ENCODE peak calls at places on chromosomes 3 and 15, in nine cellular contexts. B, H, A, U, W, Y, Z, R and F are unnamed samples.

GRCh38 chr3:181384970-181385369 is 326.8 kb upstream of the SOX2 start:
- DNase-seq in A (no peak), Y (no peak), R (no peak), B (no peak), Z (no peak), W (no peak), U (no peak), H (no peak), F (no peak)

GRCh38 chr15:91627473-91628309 is 225.8 kb upstream of the SLCO3A1 start:
- DNase-seq in H (no peak), Z (no peak), B (peak), Y (no peak), W (peak), U (no peak), R (no peak), A (no peak), F (no peak)

GRCh38 chr3:177050466-177051237 is 146.6 kb downstream of the TBL1XR1 start:
- DNase-seq in H (no peak), R (peak), Y (no peak), W (no peak), U (no peak), B (peak), A (peak), Z (no peak), F (no peak)

GRCh38 chr3:127069814-127070440 is 87.0 kb downstream of the PLXNA1 start:
- DNase-seq in W (peak), U (no peak), Z (no peak), H (peak), Y (peak), R (no peak), A (no peak), B (no peak), F (no peak)

GRCh38 chr15:76217029-76217866 is 94.0 kb downstream of the ETFA start:
- DNase-seq in U (no peak), R (no peak), W (no peak), Y (no peak), B (peak), A (no peak), Z (no peak), H (no peak), F (no peak)

GRCh38 chr3:24830230-24831152 is 335.8 kb upstream of the THRB start:
- DNase-seq in A (no peak), U (no peak), W (no peak), Y (peak), R (no peak), H (no peak), Z (no peak), B (no peak), F (no peak)

GRCh38 chr3:31361391-31362273 is 171.1 kb upstream of the STT3B start:
- DNase-seq in R (no peak), U (no peak), H (no peak), W (no peak), Z (no peak), A (no peak), B (peak), Y (no peak), F (no peak)

GRCh38 chr15:85587707-85588441 is 206.9 kb downstream of the KLHL25 start:
- DNase-seq in R (no peak), Z (no peak), B (no peak), U (no peak), H (no peak), A (no peak), W (no peak), Y (no peak), F (no peak)

GRCh38 chr3:147120029-147120428 is 286.3 kb downstream of the ZIC4 start:
- DNase-seq in W (no peak), B (peak), A (no peak), U (no peak), R (no peak), Z (no peak), H (no peak), Y (no peak), F (no peak)

GRCh38 chr3:129606522-129607390 is at the start of gene PLXND1:
- DNase-seq in R (no peak), W (peak), Y (peak), Z (no peak), A (peak), H (peak), U (peak), B (no peak), F (peak)

GRCh38 chr3:82080261-82080660 is 318.8 kb upstream of the GBE1 start:
- DNase-seq in B (no peak), R (no peak), A (peak), U (no peak), Y (no peak), W (no peak), H (no peak), Z (no peak), F (no peak)

GRCh38 chr15:41557673-41558399 is 1.2 kb upstream of the TYRO3 start:
- DNase-seq in Y (peak), B (no peak), R (no peak), A (peak), W (peak), H (peak), U (peak), Z (peak), F (no peak)

GRCh38 chr3:153639634-153640033 is 477.6 kb downstream of the RAP2B start:
- DNase-seq in W (no peak), H (no peak), Z (no peak), R (no peak), Y (no peak), A (no peak), U (no peak), B (no peak), F (no peak)

GRCh38 chr3:10771486-10772225 is 44.4 kb upstream of the SLC6A11 start:
- DNase-seq in A (no peak), R (no peak), Z (no peak), B (no peak), Y (no peak), W (no peak), U (no peak), H (no peak), F (no peak)

GRCh38 chr3:15499536-15499935 is 22.0 kb downstream of the COLQ start:
- DNase-seq in U (no peak), A (no peak), Z (no peak), W (no peak), B (no peak), Y (no peak), H (no peak), R (no peak), F (no peak)

GRCh38 chr3:71128951-71129350 is 454.6 kb downstream of the FOXP1 start:
- DNase-seq in Z (no peak), B (no peak), U (no peak), H (no peak), R (no peak), Y (no peak), A (no peak), W (no peak), F (no peak)